ENCODE peak calls at places on chromosome 14, in seven cellular contexts. L is A549, W is transverse colon, B is suprapubic skin, H is K562, M is tibial nerve, N is stomach. V is an unnamed sample.

GRCh38 chr14:105877645-105878044 is 351.3 kb downstream of the TMEM121 start:
- DNase-seq in L (no peak), W (no peak), B (no peak), H (no peak), M (no peak), N (peak), V (no peak)

GRCh38 chr14:96077983-96078686 is 39.0 kb downstream of the C14orf132 start:
- DNase-seq in L (no peak), W (no peak), B (peak), H (no peak), M (no peak), N (no peak), V (no peak)

GRCh38 chr14:23301969-23302289 is 730 bp downstream of the PPP1R3E start:
- DNase-seq in L (no peak), W (no peak), B (no peak), H (no peak), M (no peak), N (no peak), V (peak)

GRCh38 chr14:50790568-50790967 is 40.4 kb downstream of the NIN start:
- DNase-seq in L (no peak), W (no peak), B (no peak), H (no peak), M (no peak), N (no peak), V (no peak)

GRCh38 chr14:36452850-36453249 is 67.2 kb downstream of the NKX2-1 start:
- DNase-seq in L (no peak), W (no peak), B (no peak), H (no peak), M (no peak), N (no peak), V (no peak)

GRCh38 chr14:51883232-51883631 is 22.8 kb downstream of the GNG2 start:
- DNase-seq in L (no peak), W (no peak), B (no peak), H (no peak), M (no peak), N (no peak), V (no peak)

GRCh38 chr14:92316116-92316515 is 6.8 kb upstream of the SLC24A4 start:
- DNase-seq in L (no peak), W (no peak), B (no peak), H (no peak), M (peak), N (no peak), V (no peak)

GRCh38 chr14:26448181-26448855 is 149.5 kb downstream of the NOVA1 start:
- DNase-seq in L (no peak), W (no peak), B (no peak), H (no peak), M (no peak), N (no peak), V (no peak)

GRCh38 chr14:102323102-102323501 is 3.6 kb downstream of the ZNF839 start:
- DNase-seq in L (peak), W (peak), B (peak), H (no peak), M (peak), N (peak), V (no peak)

GRCh38 chr14:74835607-74836250 is 40.2 kb downstream of the PROX2 start:
- DNase-seq in L (no peak), W (no peak), B (no peak), H (no peak), M (no peak), N (no peak), V (no peak)

GRCh38 chr14:34453226-34453625 is 8.8 kb downstream of the SPTSSA start:
- DNase-seq in L (no peak), W (no peak), B (no peak), H (no peak), M (no peak), N (no peak), V (no peak)

GRCh38 chr14:32906672-32907071 is 32.0 kb upstream of the NPAS3 start:
- DNase-seq in L (no peak), W (no peak), B (no peak), H (no peak), M (no peak), N (no peak), V (no peak)

GRCh38 chr14:48723841-48724495 is 862.2 kb downstream of the RPS29 start:
- DNase-seq in L (no peak), W (no peak), B (no peak), H (no peak), M (no peak), N (no peak), V (no peak)

DNA sequence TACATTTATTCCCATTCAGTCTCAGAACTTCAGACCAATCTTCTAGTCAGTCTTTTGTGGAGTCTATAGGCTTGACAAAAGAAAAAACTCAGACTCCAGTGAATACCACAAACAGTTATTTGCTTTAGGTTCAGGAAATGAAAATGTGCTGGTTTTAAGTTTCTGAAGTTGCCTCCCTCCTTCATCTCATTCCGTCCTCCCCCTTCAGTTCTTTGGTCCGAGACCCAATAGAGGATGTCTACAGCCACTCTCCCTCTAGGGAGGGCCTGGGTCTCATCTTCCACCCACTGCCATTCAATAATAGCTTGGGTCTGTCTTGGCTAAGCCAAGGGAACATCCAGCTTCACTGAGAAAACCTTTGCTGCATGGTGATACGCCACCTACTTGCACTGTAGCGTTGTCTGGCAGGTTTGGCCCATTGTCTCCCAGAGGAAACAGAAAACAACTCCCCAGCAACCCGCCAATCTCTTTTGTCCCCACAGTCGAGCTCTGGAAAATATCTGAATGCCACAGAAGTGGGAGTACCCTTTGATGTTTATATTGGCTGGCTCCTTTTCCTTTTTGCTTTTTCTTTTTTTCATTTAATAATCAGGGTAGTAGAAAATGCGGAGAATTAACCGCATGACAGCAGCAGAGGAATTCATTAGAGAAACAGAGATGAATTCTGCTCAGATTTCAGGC is 380.0 kb downstream of the RAD51B start:
- DNase-seq in L (no peak), W (no peak), B (no peak), H (no peak), M (no peak), N (peak), V (no peak)
- TF ChIP-seq EP300 in L (no peak), W (no peak), B (no peak), H (no peak), M (peak), N (no peak), V (no peak)

GRCh38 chr14:93765970-93766369 is 22.3 kb downstream of the PRIMA1 start:
- DNase-seq in L (no peak), W (no peak), B (no peak), H (no peak), M (no peak), N (no peak), V (no peak)

GRCh38 chr14:93765032-93765626 is 23.2 kb downstream of the PRIMA1 start:
- DNase-seq in L (no peak), W (no peak), B (no peak), H (no peak), M (no peak), N (no peak), V (no peak)

GRCh38 chr14:93759781-93760307 is 28.4 kb downstream of the PRIMA1 start:
- DNase-seq in L (no peak), W (peak), B (no peak), H (no peak), M (no peak), N (no peak), V (no peak)

DNA sequence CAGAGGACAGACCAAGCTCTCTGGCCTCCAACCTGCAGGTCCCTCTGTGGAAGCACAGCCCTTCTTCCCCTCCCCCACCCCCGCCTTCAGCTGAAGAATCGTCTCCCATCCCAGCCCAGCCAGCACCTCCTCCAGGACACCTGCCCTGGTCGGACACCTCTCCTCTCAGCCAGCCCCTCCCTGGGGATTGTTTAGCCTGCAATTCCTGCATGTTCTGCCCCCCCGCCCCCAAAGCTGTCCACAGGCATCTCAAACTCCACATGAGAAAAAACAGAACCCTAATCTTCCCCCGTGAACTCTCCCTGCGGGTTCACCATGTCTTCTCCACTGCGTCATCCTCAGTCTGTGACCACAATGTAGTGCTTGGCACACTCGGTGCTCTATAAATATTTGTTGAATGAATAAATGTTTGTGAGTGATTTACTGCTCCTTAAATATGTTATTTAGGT is 24.1 kb downstream of the PRIMA1 start:
- DNase-seq in L (no peak), W (peak), B (no peak), H (no peak), M (no peak), N (no peak), V (no peak)
- TF ChIP-seq EP300 in L (no peak), W (peak), B (peak), H (no peak), M (no peak), N (peak), V (no peak)

GRCh38 chr14:24986206-24986893 is 63.6 kb downstream of the STXBP6 start:
- DNase-seq in L (no peak), W (no peak), B (no peak), H (no peak), M (no peak), N (no peak), V (no peak)

GRCh38 chr14:24979725-24980239 is 70.2 kb downstream of the STXBP6 start:
- DNase-seq in L (no peak), W (no peak), B (no peak), H (no peak), M (no peak), N (no peak), V (no peak)

GRCh38 chr14:24978862-24979724 is 70.9 kb downstream of the STXBP6 start:
- DNase-seq in L (no peak), W (no peak), B (no peak), H (peak), M (no peak), N (no peak), V (no peak)

GRCh38 chr14:24984846-24985589 is 64.9 kb downstream of the STXBP6 start:
- DNase-seq in L (no peak), W (peak), B (no peak), H (peak), M (no peak), N (peak), V (peak)

DNA sequence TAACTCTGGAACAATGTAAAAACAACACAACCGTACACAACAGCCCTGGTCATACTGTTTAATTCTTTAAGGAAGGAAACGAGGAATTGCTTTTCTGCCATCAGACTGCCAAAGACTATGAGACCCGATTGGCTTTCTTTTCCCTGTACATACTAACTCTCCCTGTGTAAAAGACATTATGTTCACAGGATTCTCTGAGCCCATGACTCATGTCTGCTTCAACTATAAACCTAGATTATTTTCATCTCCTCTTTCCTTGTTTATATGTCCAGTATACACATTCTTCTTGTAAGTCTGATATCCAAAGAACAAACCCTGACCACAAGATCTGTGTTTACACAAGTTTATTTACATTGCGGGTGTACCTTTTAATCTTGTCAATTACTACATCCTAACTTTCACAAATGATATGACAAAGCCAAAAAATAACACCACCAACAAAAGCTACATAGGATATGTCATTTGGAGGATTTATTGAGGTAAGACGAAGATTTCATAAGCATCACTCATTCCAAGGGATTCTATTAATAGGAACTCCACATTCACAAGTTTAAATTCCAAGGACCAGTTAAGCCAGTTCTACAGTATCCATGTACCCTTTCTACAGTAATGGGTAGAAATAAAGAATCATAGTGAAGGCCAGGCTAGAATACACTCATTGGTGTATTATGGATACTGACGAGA is 67.3 kb downstream of the STXBP6 start:
- DNase-seq in L (peak), W (no peak), B (no peak), H (no peak), M (no peak), N (no peak), V (no peak)
- TF ChIP-seq EP300 in L (no peak), W (no peak), B (no peak), H (peak), M (no peak), N (no peak), V (no peak)

DNA sequence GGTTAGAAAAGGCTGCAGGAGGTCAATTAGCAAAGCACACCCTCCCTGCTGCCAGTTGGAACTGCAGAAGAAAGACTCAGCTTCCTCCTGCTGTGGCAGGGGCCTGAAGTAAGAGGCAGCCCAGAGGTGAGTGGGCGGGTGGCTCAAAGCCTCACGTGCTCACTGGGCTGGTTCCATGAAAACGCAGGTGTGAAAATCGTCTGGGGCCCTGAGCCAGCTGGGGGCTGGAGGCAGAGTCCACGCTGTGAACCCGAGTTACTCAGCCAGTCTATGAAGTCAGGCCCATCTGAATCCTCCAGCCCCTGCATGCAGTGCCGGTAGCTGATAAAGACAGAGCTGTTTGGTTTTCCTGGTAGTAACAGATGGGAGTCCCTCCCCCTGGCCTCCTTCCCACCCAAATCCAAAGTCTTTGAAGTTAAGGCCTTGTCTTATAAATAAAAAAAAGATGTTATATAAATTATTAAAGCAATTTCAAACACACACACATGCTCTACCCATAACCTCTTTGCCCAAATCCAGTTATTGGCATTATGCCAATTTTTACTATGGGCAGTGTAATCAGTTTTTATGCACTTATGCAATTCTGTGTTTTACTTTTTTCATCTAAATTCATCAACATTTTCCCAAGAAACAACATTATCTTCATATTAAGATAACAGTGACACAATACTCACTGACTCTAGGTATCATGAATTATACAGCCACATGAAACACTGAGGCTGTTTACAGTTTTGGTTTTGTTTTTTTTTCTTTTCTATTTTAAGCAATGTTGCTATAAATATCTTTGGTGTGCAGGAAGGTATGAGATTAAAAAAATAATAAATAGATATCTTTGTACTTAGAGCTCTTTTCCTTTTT is 57.9 kb upstream of the PNMA1 start:
- DNase-seq in L (no peak), W (peak), B (no peak), H (peak), M (no peak), N (peak), V (no peak)
- TF ChIP-seq EP300 in L (no peak), W (no peak), B (no peak), H (peak), M (peak), N (no peak), V (no peak)

DNA sequence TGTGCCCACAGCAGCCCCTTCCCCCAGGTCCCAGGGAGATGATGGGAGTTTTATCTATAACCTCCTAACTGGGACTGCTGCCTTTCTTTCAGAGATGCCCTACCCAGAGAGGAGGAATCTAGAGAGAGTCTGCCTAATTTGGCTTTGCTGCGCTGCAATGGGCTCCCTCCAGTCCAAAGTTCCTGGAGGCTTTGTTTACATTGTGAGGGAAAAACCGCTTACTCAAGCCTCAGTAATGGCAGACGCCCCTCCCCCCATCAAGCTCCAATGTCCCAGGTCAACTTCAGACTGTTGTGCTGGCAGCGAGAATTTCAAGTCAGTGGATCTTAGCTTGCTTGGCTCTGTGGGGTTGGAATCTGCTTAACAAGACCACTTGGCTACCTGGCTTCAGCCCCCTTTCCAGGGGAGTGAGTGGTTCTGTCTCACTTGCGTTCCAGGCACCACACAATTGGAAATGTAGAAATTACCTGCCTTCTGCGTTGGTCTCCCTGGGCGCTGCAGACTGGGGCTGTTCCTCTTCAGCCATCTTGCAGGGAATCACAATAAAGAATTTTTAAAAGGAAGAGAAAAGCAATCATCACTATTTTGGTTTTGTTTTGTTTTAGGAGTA is 262.5 kb downstream of the FOXG1 start:
- DNase-seq in L (peak), W (no peak), B (no peak), H (peak), M (no peak), N (no peak), V (no peak)
- TF ChIP-seq EP300 in L (no peak), W (no peak), B (no peak), H (no peak), M (no peak), N (no peak), V (no peak)

DNA sequence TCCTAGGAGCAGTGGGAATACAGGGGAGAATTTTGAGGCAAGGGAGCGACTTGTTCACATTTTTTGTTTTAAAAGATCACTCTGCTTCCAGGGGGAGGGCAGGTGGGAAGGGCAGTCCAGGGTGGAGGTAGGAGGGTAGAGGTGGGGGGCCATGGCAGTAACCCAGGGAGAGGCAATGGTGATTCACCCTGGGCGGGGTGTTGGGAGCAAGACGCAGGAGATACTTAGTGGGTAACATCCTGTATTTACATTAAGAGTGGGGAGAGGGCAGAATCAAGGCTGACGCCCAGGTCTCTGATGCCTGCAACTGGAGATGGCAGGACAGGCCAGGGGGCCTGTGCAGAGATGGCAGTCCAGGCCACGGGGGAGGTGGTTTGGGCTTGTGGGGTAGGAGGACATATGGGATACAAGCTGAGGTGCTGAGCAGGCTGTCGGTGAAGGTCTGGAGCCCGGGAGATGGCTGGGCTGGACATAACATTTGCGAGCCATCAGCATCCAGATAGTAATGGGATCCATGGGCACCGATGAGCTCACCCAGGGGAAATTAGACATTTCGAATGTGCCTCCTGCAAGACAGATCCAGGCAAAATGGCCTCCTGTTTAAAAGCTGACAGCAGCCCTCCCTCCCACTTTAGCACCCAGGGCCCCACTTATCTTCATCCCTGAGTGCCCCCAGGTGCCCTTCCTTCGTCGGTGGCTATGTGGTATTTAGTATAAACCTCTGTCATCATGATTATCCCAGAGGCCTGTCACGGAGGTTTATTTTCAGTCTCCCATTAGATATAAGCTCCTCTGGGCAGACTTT is 9.3 kb downstream of the EML1 start:
- DNase-seq in L (peak), W (no peak), B (peak), H (no peak), M (no peak), N (no peak), V (no peak)
- TF ChIP-seq EP300 in L (no peak), W (no peak), B (no peak), H (no peak), M (no peak), N (no peak), V (no peak)